ENCODE peak calls at places on chromosomes 13 and 19, in six cellular contexts. One of them, this sample, is unnamed.

GRCh38 chr13:111255228-111255790 is 65.1 kb upstream of the TEX29 start:
- DNase-seq in stomach: no peak
- DNase-seq in heart left ventricle: no peak
- DNase-seq in breast epithelium: no peak
- DNase-seq in body of pancreas: no peak
- DNase-seq in A549: no peak
- DNase-seq in this sample: no peak

GRCh38 chr19:13887039-13887438 is 10.1 kb downstream of the NANOS3 start:
- DNase-seq in stomach: peak; percentile 69
- DNase-seq in heart left ventricle: no peak
- DNase-seq in breast epithelium: peak; percentile 61
- DNase-seq in body of pancreas: no peak
- DNase-seq in A549: no peak
- DNase-seq in this sample: no peak

GRCh38 chr13:49082653-49083536 is 107.2 kb downstream of the FNDC3A start:
- DNase-seq in stomach: no peak
- DNase-seq in heart left ventricle: no peak
- DNase-seq in breast epithelium: no peak
- DNase-seq in body of pancreas: no peak
- DNase-seq in A549: no peak
- DNase-seq in this sample: no peak

GRCh38 chr19:41895745-41896580 is 13.0 kb downstream of the ARHGEF1 start:
- DNase-seq in stomach: no peak
- DNase-seq in heart left ventricle: no peak
- DNase-seq in breast epithelium: no peak
- DNase-seq in body of pancreas: no peak
- DNase-seq in A549: peak; percentile 79
- DNase-seq in this sample: no peak

GRCh38 chr19:31610036-31610435 is 260.8 kb upstream of the TSHZ3 start:
- DNase-seq in stomach: no peak
- DNase-seq in heart left ventricle: no peak
- DNase-seq in breast epithelium: no peak
- DNase-seq in body of pancreas: no peak
- DNase-seq in A549: no peak
- DNase-seq in this sample: no peak

GRCh38 chr13:113992276-113993005 is 18.6 kb upstream of the C13orf46 start:
- DNase-seq in stomach: no peak
- DNase-seq in heart left ventricle: no peak
- DNase-seq in breast epithelium: no peak
- DNase-seq in body of pancreas: no peak
- DNase-seq in A549: no peak
- DNase-seq in this sample: no peak

GRCh38 chr19:49553451-49554271 is 25.9 kb downstream of the RCN3 start:
- DNase-seq in stomach: peak; percentile 77
- DNase-seq in heart left ventricle: no peak
- DNase-seq in breast epithelium: no peak
- DNase-seq in body of pancreas: peak; percentile 90
- DNase-seq in A549: no peak
- DNase-seq in this sample: no peak

GRCh38 chr13:68125087-68125480 is 894.9 kb upstream of the PCDH9 start:
- DNase-seq in stomach: no peak
- DNase-seq in heart left ventricle: no peak
- DNase-seq in breast epithelium: no peak
- DNase-seq in body of pancreas: no peak
- DNase-seq in A549: no peak
- DNase-seq in this sample: no peak

GRCh38 chr19:39752390-39752789 is 14.6 kb upstream of the CLC start:
- DNase-seq in stomach: no peak
- DNase-seq in heart left ventricle: no peak
- DNase-seq in breast epithelium: no peak
- DNase-seq in body of pancreas: no peak
- DNase-seq in A549: no peak
- DNase-seq in this sample: no peak

GRCh38 chr13:106132216-106132615 is 403.2 kb downstream of the EFNB2 start:
- DNase-seq in stomach: no peak
- DNase-seq in heart left ventricle: no peak
- DNase-seq in breast epithelium: no peak
- DNase-seq in body of pancreas: no peak
- DNase-seq in A549: no peak
- DNase-seq in this sample: no peak

GRCh38 chr13:100454876-100455275 is 133.7 kb downstream of the GGACT start:
- DNase-seq in stomach: no peak
- DNase-seq in heart left ventricle: no peak
- DNase-seq in breast epithelium: no peak
- DNase-seq in body of pancreas: no peak
- DNase-seq in A549: no peak
- DNase-seq in this sample: no peak

GRCh38 chr19:10402441-10403038 is 802 bp downstream of the CDC37 start:
- DNase-seq in stomach: no peak
- DNase-seq in heart left ventricle: peak; percentile 78
- DNase-seq in breast epithelium: no peak
- DNase-seq in body of pancreas: no peak
- DNase-seq in A549: no peak
- DNase-seq in this sample: no peak

GRCh38 chr19:12722566-12723382 is 958 bp downstream of the TNPO2 start:
- DNase-seq in stomach: peak; percentile 97
- DNase-seq in heart left ventricle: peak; percentile 98
- DNase-seq in breast epithelium: peak; percentile 98
- DNase-seq in body of pancreas: peak; percentile 99
- DNase-seq in A549: peak; percentile 99
- DNase-seq in this sample: peak; percentile 93
- TF ChIP-seq POLR2A in stomach: no peak
- TF ChIP-seq POLR2A in heart left ventricle: no peak
- TF ChIP-seq POLR2A in breast epithelium: no peak
- TF ChIP-seq POLR2A in body of pancreas: peak; percentile 41
- TF ChIP-seq POLR2A in A549: peak; percentile 38
- TF ChIP-seq POLR2A in this sample: peak; percentile 39

DNA sequence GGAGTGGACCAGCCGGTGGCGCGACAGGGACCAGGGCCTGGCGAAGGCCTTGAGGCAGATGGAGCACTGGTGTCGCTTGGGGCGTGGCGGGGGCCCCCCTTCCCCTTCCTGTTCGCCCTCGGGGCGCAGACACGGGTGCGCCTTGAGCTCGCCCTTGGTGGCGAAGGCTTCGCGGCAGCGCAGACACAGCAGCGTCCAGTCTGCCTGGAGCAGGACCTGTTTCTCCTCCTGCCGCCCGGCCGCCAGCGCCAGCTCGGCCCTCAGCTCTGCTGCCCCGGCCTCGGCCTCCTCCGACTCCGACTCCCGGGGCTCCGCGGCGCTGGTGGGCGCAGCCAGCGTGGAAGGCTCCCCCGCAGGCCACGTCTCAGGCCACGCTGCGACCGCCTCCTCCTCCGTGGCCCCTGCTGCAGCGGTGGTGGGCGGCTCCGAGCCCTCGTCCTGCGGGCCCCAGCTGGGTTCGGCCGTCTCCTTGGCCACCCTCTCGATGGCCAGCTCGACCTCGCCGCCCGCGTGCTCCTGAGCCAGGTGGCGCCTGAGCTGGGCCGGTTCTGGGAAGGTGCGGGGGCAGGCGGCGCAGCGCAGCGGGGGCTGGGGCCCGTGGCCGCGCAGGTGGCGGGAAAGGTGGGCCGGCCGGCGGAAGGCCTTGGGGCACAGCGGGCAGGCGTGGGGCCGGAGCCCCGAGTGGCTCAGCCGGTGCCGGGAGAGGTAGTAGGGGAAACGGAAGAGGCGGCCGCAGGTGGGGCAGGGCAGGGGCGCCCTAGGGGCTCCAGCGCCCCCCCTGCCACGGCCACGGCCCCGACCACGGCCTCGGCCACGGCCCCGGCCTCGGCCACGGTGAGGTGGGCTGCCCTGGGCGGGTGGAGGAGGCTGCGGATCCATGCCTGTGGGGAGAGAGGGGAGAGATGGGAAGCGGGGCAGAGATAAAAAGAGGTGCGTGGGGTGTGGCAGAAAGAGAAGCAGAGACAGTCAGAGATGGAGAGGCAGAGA is 1.6 kb downstream of the ZNF579 start:
- DNase-seq in stomach: no peak
- DNase-seq in heart left ventricle: no peak
- DNase-seq in breast epithelium: no peak
- DNase-seq in body of pancreas: no peak
- DNase-seq in A549: no peak
- DNase-seq in this sample: no peak
- H3K4me3 ChIP-seq in stomach: peak overlapping the region; percentile 90
- H3K4me3 ChIP-seq in heart left ventricle: peak overlapping the region; percentile 95
- H3K4me3 ChIP-seq in breast epithelium: peak overlapping the region; percentile 85
- H3K4me3 ChIP-seq in body of pancreas: no peak overlapping the region
- H3K4me3 ChIP-seq in A549: peak overlapping the region; percentile 96
- H3K4me3 ChIP-seq in this sample: no peak overlapping the region

GRCh38 chr19:45773384-45773783 is 4.3 kb upstream of the SIX5 start:
- DNase-seq in stomach: peak; percentile 88
- DNase-seq in heart left ventricle: no peak
- DNase-seq in breast epithelium: no peak
- DNase-seq in body of pancreas: peak; percentile 94
- DNase-seq in A549: no peak
- DNase-seq in this sample: no peak
- H3K27ac ChIP-seq in stomach: peak overlapping the region; percentile 89
- H3K27ac ChIP-seq in heart left ventricle: no peak overlapping the region
- H3K27ac ChIP-seq in breast epithelium: no peak overlapping the region
- H3K27ac ChIP-seq in body of pancreas: peak overlapping the region; percentile 98
- H3K27ac ChIP-seq in A549: no peak overlapping the region
- H3K27ac ChIP-seq in this sample: no peak overlapping the region

GRCh38 chr19:16676101-16676798 is 15.3 kb downstream of the TMEM38A start:
- DNase-seq in stomach: peak; percentile 49
- DNase-seq in heart left ventricle: no peak
- DNase-seq in breast epithelium: no peak
- DNase-seq in body of pancreas: no peak
- DNase-seq in A549: no peak
- DNase-seq in this sample: no peak
- TF ChIP-seq POLR2A in stomach: no peak
- TF ChIP-seq POLR2A in heart left ventricle: no peak
- TF ChIP-seq POLR2A in breast epithelium: no peak
- TF ChIP-seq POLR2A in body of pancreas: no peak
- TF ChIP-seq POLR2A in A549: no peak
- TF ChIP-seq POLR2A in this sample: no peak

DNA sequence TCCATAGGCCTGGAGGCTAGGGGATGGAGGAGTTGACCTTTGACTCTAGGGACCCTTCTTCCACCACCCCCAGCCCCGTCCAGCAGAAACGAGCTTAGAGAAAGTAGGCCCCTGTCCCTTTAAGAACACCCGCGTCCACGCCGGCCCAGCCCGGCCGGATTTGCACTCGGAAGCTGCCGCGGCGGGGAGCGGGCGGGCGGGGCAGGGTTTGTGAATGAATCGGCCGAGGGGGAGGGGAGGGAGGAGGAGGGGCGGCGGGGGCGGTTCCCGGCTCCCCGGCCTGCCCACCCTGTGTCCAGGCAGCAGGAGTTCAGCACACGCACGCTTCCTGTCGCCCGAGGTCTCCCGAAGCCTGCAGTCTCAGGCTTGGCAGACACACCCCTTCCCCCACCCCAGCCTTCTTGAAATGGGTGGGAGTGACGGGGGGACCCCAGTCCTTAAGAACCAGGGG is 1.5 kb downstream of the UNC13A start:
- DNase-seq in stomach: no peak
- DNase-seq in heart left ventricle: peak; percentile 59
- DNase-seq in breast epithelium: no peak
- DNase-seq in body of pancreas: peak; percentile 19
- DNase-seq in A549: peak; percentile 80
- DNase-seq in this sample: no peak
- H3K4me3 ChIP-seq in stomach: peak overlapping the region; percentile 26
- H3K4me3 ChIP-seq in heart left ventricle: peak overlapping the region; percentile 12
- H3K4me3 ChIP-seq in breast epithelium: peak overlapping the region; percentile 54
- H3K4me3 ChIP-seq in body of pancreas: no peak overlapping the region
- H3K4me3 ChIP-seq in A549: peak overlapping the region; percentile 50
- H3K4me3 ChIP-seq in this sample: peak overlapping the region; percentile 9

GRCh38 chr19:46953955-46954501 is 65.6 kb upstream of the NPAS1 start:
- DNase-seq in stomach: no peak
- DNase-seq in heart left ventricle: no peak
- DNase-seq in breast epithelium: no peak
- DNase-seq in body of pancreas: no peak
- DNase-seq in A549: no peak
- DNase-seq in this sample: no peak
- H3K27ac ChIP-seq in stomach: peak overlapping the region; percentile 47
- H3K27ac ChIP-seq in heart left ventricle: no peak overlapping the region
- H3K27ac ChIP-seq in breast epithelium: no peak overlapping the region
- H3K27ac ChIP-seq in body of pancreas: peak overlapping the region; percentile 67
- H3K27ac ChIP-seq in A549: peak overlapping the region; percentile 12
- H3K27ac ChIP-seq in this sample: peak overlapping the region; percentile 71

DNA sequence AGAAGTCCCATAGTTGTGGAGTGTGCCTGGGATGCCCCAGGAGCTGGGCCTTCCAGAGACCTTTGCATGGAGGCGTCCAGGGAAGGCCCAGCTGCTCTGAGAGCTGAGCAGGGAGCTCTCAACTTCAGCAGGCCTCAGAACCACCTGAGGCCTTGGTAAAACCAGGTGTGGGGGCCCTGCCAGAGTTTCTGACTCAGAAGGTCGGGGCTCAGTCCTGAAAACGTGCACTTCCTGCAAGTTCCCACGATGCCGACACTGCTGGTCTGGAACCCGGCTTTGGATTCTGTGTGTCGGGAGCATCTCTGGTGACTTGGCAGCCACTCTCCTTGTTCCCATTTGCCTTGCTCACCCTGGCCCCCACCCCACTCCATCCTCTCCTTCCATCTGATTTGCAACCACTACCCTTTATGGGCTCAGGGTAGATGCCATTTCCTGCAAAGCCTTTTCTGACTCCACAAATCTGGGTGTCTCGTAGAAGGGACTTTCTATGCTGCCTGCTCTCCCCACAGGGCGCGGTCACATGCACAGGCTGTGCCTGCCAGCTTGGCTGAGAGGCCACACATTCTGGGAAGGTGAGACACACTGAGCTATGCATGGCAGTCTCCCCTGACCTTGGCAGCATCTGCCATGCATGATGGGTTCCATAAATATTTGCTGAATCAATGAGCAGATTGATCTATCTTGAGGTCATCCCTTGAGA is 244.7 kb downstream of the COL4A1 start:
- DNase-seq in stomach: no peak
- DNase-seq in heart left ventricle: peak; percentile 48
- DNase-seq in breast epithelium: peak; percentile 38
- DNase-seq in body of pancreas: peak; percentile 46
- DNase-seq in A549: no peak
- DNase-seq in this sample: no peak
- TF ChIP-seq POLR2A in stomach: no peak
- TF ChIP-seq POLR2A in heart left ventricle: no peak
- TF ChIP-seq POLR2A in breast epithelium: no peak
- TF ChIP-seq POLR2A in body of pancreas: no peak
- TF ChIP-seq POLR2A in A549: no peak
- TF ChIP-seq POLR2A in this sample: no peak

This sample was measured in Peyer's patch.